ENCODE peak calls at places on chromosomes 4 and X, in nine cellular contexts. One of them, this sample, is unnamed.
A peak's percentile ranks its signal among the peaks of the same experiment; 100 is the strongest.

GRCh38 chrX:56800801-56801200 is 71.8 kb downstream of the NBDY start:
- DNase-seq in thoracic aorta: no peak
- DNase-seq in heart left ventricle: no peak
- DNase-seq in IMR-90: no peak
- DNase-seq in GM06990: no peak
- DNase-seq in cardiac muscle cell: no peak
- DNase-seq in lower leg skin: no peak
- DNase-seq in hepatocyte: no peak
- DNase-seq in B cell: peak; percentile 67
- DNase-seq in this sample: no peak

GRCh38 chr4:23058113-23058512 is 365.4 kb downstream of the GBA3 start:
- DNase-seq in thoracic aorta: no peak
- DNase-seq in heart left ventricle: no peak
- DNase-seq in IMR-90: no peak
- DNase-seq in GM06990: no peak
- DNase-seq in cardiac muscle cell: no peak
- DNase-seq in lower leg skin: no peak
- DNase-seq in hepatocyte: no peak
- DNase-seq in B cell: no peak
- DNase-seq in this sample: no peak

GRCh38 chr4:73836373-73837269 is at the start of gene CXCL6:
- DNase-seq in thoracic aorta: no peak
- DNase-seq in heart left ventricle: no peak
- DNase-seq in IMR-90: no peak
- DNase-seq in GM06990: no peak
- DNase-seq in cardiac muscle cell: peak; percentile 32
- DNase-seq in lower leg skin: no peak
- DNase-seq in hepatocyte: peak; percentile 27
- DNase-seq in B cell: no peak
- DNase-seq in this sample: no peak

GRCh38 chrX:110167952-110168451 is 149.9 kb downstream of the AMMECR1 start:
- DNase-seq in thoracic aorta: no peak
- DNase-seq in heart left ventricle: no peak
- DNase-seq in IMR-90: no peak
- DNase-seq in GM06990: no peak
- DNase-seq in cardiac muscle cell: peak; percentile 62
- DNase-seq in lower leg skin: no peak
- DNase-seq in hepatocyte: no peak
- DNase-seq in B cell: peak; percentile 50
- DNase-seq in this sample: no peak

GRCh38 chrX:114619874-114620273 is 36.0 kb downstream of the HTR2C start:
- DNase-seq in thoracic aorta: no peak
- DNase-seq in heart left ventricle: no peak
- DNase-seq in IMR-90: no peak
- DNase-seq in GM06990: no peak
- DNase-seq in cardiac muscle cell: peak; percentile 35
- DNase-seq in lower leg skin: no peak
- DNase-seq in hepatocyte: peak; percentile 18
- DNase-seq in B cell: no peak
- DNase-seq in this sample: peak; percentile 8

GRCh38 chr4:8271821-8272220 is 2.3 kb downstream of the HTRA3 start:
- DNase-seq in thoracic aorta: no peak
- DNase-seq in heart left ventricle: no peak
- DNase-seq in IMR-90: no peak
- DNase-seq in GM06990: no peak
- DNase-seq in cardiac muscle cell: no peak
- DNase-seq in lower leg skin: no peak
- DNase-seq in hepatocyte: no peak
- DNase-seq in B cell: no peak
- DNase-seq in this sample: no peak

GRCh38 chrX:41661366-41662095 is 27.2 kb upstream of the GPR34 start:
- DNase-seq in thoracic aorta: no peak
- DNase-seq in heart left ventricle: no peak
- DNase-seq in IMR-90: peak; percentile 56
- DNase-seq in GM06990: no peak
- DNase-seq in cardiac muscle cell: no peak
- DNase-seq in lower leg skin: no peak
- DNase-seq in hepatocyte: no peak
- DNase-seq in B cell: no peak
- DNase-seq in this sample: peak; percentile 52

GRCh38 chr4:150381671-150382427 is 200.1 kb upstream of the MAB21L2 start:
- DNase-seq in thoracic aorta: no peak
- DNase-seq in heart left ventricle: no peak
- DNase-seq in IMR-90: peak; percentile 52
- DNase-seq in GM06990: no peak
- DNase-seq in cardiac muscle cell: no peak
- DNase-seq in lower leg skin: no peak
- DNase-seq in hepatocyte: no peak
- DNase-seq in B cell: no peak
- DNase-seq in this sample: peak; percentile 40

GRCh38 chr4:9996319-9997110 is 24.8 kb downstream of the SLC2A9 start:
- DNase-seq in thoracic aorta: no peak
- DNase-seq in heart left ventricle: no peak
- DNase-seq in IMR-90: peak; percentile 45
- DNase-seq in GM06990: no peak
- DNase-seq in cardiac muscle cell: no peak
- DNase-seq in lower leg skin: no peak
- DNase-seq in hepatocyte: peak; percentile 40
- DNase-seq in B cell: no peak
- DNase-seq in this sample: peak; percentile 17

GRCh38 chr4:8289956-8290700 is 20.6 kb downstream of the HTRA3 start:
- DNase-seq in thoracic aorta: no peak
- DNase-seq in heart left ventricle: peak; percentile 9
- DNase-seq in IMR-90: no peak
- DNase-seq in GM06990: no peak
- DNase-seq in cardiac muscle cell: no peak
- DNase-seq in lower leg skin: no peak
- DNase-seq in hepatocyte: no peak
- DNase-seq in B cell: no peak
- DNase-seq in this sample: no peak

GRCh38 chrX:154121961-154122360 is 22.1 kb upstream of the OPN1LW start:
- DNase-seq in thoracic aorta: no peak
- DNase-seq in heart left ventricle: no peak
- DNase-seq in IMR-90: no peak
- DNase-seq in GM06990: no peak
- DNase-seq in cardiac muscle cell: no peak
- DNase-seq in lower leg skin: no peak
- DNase-seq in hepatocyte: no peak
- DNase-seq in B cell: no peak
- DNase-seq in this sample: no peak

GRCh38 chrX:10106801-10107200 is 50.0 kb upstream of the CLCN4 start:
- DNase-seq in thoracic aorta: no peak
- DNase-seq in heart left ventricle: no peak
- DNase-seq in IMR-90: no peak
- DNase-seq in GM06990: peak; percentile 58
- DNase-seq in cardiac muscle cell: no peak
- DNase-seq in lower leg skin: no peak
- DNase-seq in hepatocyte: no peak
- DNase-seq in B cell: peak; percentile 63
- DNase-seq in this sample: no peak

GRCh38 chr4:24770111-24770584 is 25.2 kb upstream of the SOD3 start:
- DNase-seq in thoracic aorta: no peak
- DNase-seq in heart left ventricle: no peak
- DNase-seq in IMR-90: peak; percentile 97
- DNase-seq in GM06990: peak; percentile 49
- DNase-seq in cardiac muscle cell: peak; percentile 4
- DNase-seq in lower leg skin: no peak
- DNase-seq in hepatocyte: no peak
- DNase-seq in B cell: no peak
- DNase-seq in this sample: peak; percentile 97

GRCh38 chr4:120922390-120923200 is at the start of gene PRDM5:
- DNase-seq in thoracic aorta: peak; percentile 11
- DNase-seq in heart left ventricle: peak; percentile 69
- DNase-seq in IMR-90: peak; percentile 40
- DNase-seq in GM06990: peak; percentile 16
- DNase-seq in cardiac muscle cell: peak; percentile 66
- DNase-seq in lower leg skin: peak; percentile 19
- DNase-seq in hepatocyte: peak; percentile 68
- DNase-seq in B cell: no peak
- DNase-seq in this sample: peak; percentile 64

GRCh38 chrX:110944323-110944761 is 148.7 kb upstream of the CHRDL1 start:
- DNase-seq in thoracic aorta: no peak
- DNase-seq in heart left ventricle: no peak
- DNase-seq in IMR-90: no peak
- DNase-seq in GM06990: no peak
- DNase-seq in cardiac muscle cell: peak; percentile 0
- DNase-seq in lower leg skin: no peak
- DNase-seq in hepatocyte: peak; percentile 7
- DNase-seq in B cell: no peak
- DNase-seq in this sample: no peak

GRCh38 chrX:107442914-107443527 is 6.4 kb upstream of the FRMPD3 start:
- DNase-seq in thoracic aorta: no peak
- DNase-seq in heart left ventricle: no peak
- DNase-seq in IMR-90: no peak
- DNase-seq in GM06990: no peak
- DNase-seq in cardiac muscle cell: no peak
- DNase-seq in lower leg skin: no peak
- DNase-seq in hepatocyte: peak; percentile 19
- DNase-seq in B cell: no peak
- DNase-seq in this sample: no peak

GRCh38 chrX:94178145-94178790 is 504.3 kb downstream of the FAM133A start:
- DNase-seq in thoracic aorta: no peak
- DNase-seq in heart left ventricle: no peak
- DNase-seq in IMR-90: no peak
- DNase-seq in GM06990: no peak
- DNase-seq in cardiac muscle cell: no peak
- DNase-seq in lower leg skin: no peak
- DNase-seq in hepatocyte: peak; percentile 30
- DNase-seq in B cell: no peak
- DNase-seq in this sample: peak; percentile 4

GRCh38 chr4:74661427-74662171 is 132.7 kb downstream of the BTC start:
- DNase-seq in thoracic aorta: no peak
- DNase-seq in heart left ventricle: no peak
- DNase-seq in IMR-90: peak; percentile 35
- DNase-seq in GM06990: no peak
- DNase-seq in cardiac muscle cell: no peak
- DNase-seq in lower leg skin: no peak
- DNase-seq in hepatocyte: no peak
- DNase-seq in B cell: no peak
- DNase-seq in this sample: peak; percentile 75

GRCh38 chrX:72306085-72306801 is 529 bp upstream of the CITED1 start:
- DNase-seq in thoracic aorta: no peak
- DNase-seq in heart left ventricle: no peak
- DNase-seq in IMR-90: no peak
- DNase-seq in GM06990: no peak
- DNase-seq in cardiac muscle cell: peak; percentile 26
- DNase-seq in lower leg skin: no peak
- DNase-seq in hepatocyte: no peak
- DNase-seq in B cell: peak; percentile 18
- DNase-seq in this sample: no peak

GRCh38 chrX:140733766-140734342 is 24.3 kb downstream of the LINC00632 start:
- DNase-seq in thoracic aorta: no peak
- DNase-seq in heart left ventricle: no peak
- DNase-seq in IMR-90: peak; percentile 57
- DNase-seq in GM06990: no peak
- DNase-seq in cardiac muscle cell: peak; percentile 45
- DNase-seq in lower leg skin: no peak
- DNase-seq in hepatocyte: peak; percentile 61
- DNase-seq in B cell: peak; percentile 15
- DNase-seq in this sample: peak; percentile 68

DNA sequence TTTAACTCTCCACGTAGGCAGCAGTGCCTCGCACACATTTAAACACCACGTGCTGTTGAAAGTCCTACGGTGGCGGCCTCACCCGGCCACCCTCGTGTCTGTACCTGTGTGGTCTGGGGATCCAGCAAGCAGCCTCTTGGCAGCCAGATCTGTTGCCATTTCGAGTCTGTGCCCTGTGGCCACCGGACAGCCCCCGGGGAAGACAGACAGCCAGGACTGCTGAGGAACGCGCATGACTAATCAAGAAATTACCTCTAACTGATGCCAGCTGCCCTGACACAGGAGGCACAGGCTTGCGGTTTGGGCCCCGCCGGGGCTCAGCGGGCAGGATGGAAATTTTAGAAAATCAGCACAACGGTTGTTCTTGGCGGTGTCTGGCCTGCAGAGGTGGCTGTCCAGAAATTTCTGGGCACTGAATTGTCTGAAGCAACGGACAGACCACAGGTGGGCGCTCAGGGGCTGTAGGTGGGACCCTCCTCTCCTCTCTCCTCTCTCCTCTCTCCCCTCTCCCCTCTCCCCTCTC is 15.6 kb upstream of the ASMTL start:
- DNase-seq in thoracic aorta: no peak
- DNase-seq in heart left ventricle: peak; percentile 25
- DNase-seq in IMR-90: no peak
- DNase-seq in GM06990: peak; percentile 89
- DNase-seq in cardiac muscle cell: no peak
- DNase-seq in lower leg skin: peak; percentile 16
- DNase-seq in hepatocyte: no peak
- DNase-seq in B cell: peak; percentile 79
- DNase-seq in this sample: peak; percentile 27
- TF ChIP-seq CTCF in thoracic aorta: no peak
- TF ChIP-seq CTCF in heart left ventricle: no peak
- TF ChIP-seq CTCF in IMR-90: no peak
- TF ChIP-seq CTCF in GM06990: peak; percentile 46
- TF ChIP-seq CTCF in cardiac muscle cell: no peak
- TF ChIP-seq CTCF in lower leg skin: no peak
- TF ChIP-seq CTCF in hepatocyte: no peak
- TF ChIP-seq CTCF in B cell: peak; percentile 25
- TF ChIP-seq CTCF in this sample: no peak

GRCh38 chr4:83201761-83202160 is 82.8 kb downstream of the COQ2 start:
- DNase-seq in thoracic aorta: no peak
- DNase-seq in heart left ventricle: no peak
- DNase-seq in IMR-90: no peak
- DNase-seq in GM06990: no peak
- DNase-seq in cardiac muscle cell: no peak
- DNase-seq in lower leg skin: no peak
- DNase-seq in hepatocyte: no peak
- DNase-seq in B cell: no peak
- DNase-seq in this sample: no peak
- TF ChIP-seq CTCF in thoracic aorta: no peak
- TF ChIP-seq CTCF in heart left ventricle: no peak
- TF ChIP-seq CTCF in IMR-90: no peak
- TF ChIP-seq CTCF in GM06990: no peak
- TF ChIP-seq CTCF in cardiac muscle cell: no peak
- TF ChIP-seq CTCF in lower leg skin: no peak
- TF ChIP-seq CTCF in hepatocyte: no peak
- TF ChIP-seq CTCF in B cell: no peak
- TF ChIP-seq CTCF in this sample: no peak

DNA sequence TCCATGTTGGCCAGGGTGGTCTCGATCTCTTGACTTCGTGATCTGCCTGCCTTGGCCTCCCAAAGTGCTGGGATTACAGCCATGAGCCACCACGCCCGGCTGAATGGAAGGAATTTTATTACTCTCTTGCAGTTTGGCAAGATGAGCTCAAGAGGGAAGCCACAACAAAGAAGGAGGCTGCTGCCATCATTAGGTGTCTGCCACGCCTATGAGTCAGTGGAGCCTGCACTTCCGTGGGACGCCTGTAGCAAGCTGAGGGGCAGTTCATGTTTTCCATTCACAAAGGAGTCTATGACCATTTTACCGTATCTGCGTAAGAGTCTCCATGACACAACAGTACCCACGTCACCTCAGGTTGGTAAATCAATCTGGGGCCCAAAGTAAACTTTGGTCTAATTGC is 51.2 kb upstream of the CHRNA9 start:
- DNase-seq in thoracic aorta: no peak
- DNase-seq in heart left ventricle: no peak
- DNase-seq in IMR-90: no peak
- DNase-seq in GM06990: no peak
- DNase-seq in cardiac muscle cell: no peak
- DNase-seq in lower leg skin: no peak
- DNase-seq in hepatocyte: no peak
- DNase-seq in B cell: peak; percentile 52
- DNase-seq in this sample: peak; percentile 48
- TF ChIP-seq CTCF in thoracic aorta: no peak
- TF ChIP-seq CTCF in heart left ventricle: no peak
- TF ChIP-seq CTCF in IMR-90: no peak
- TF ChIP-seq CTCF in GM06990: no peak
- TF ChIP-seq CTCF in cardiac muscle cell: no peak
- TF ChIP-seq CTCF in lower leg skin: no peak
- TF ChIP-seq CTCF in hepatocyte: no peak
- TF ChIP-seq CTCF in B cell: no peak
- TF ChIP-seq CTCF in this sample: no peak

GRCh38 chr4:134762053-134762452 is 560.5 kb upstream of the PABPC4L start:
- DNase-seq in thoracic aorta: no peak
- DNase-seq in heart left ventricle: no peak
- DNase-seq in IMR-90: no peak
- DNase-seq in GM06990: no peak
- DNase-seq in cardiac muscle cell: no peak
- DNase-seq in lower leg skin: no peak
- DNase-seq in hepatocyte: no peak
- DNase-seq in B cell: no peak
- DNase-seq in this sample: no peak
- TF ChIP-seq CTCF in thoracic aorta: no peak
- TF ChIP-seq CTCF in heart left ventricle: no peak
- TF ChIP-seq CTCF in IMR-90: no peak
- TF ChIP-seq CTCF in GM06990: no peak
- TF ChIP-seq CTCF in cardiac muscle cell: no peak
- TF ChIP-seq CTCF in lower leg skin: no peak
- TF ChIP-seq CTCF in hepatocyte: peak; percentile 8
- TF ChIP-seq CTCF in B cell: no peak
- TF ChIP-seq CTCF in this sample: no peak

This sample was measured in fibroblast of mammary gland.